ENCODE peak calls at places on chromosome X, in five cellular contexts. S is IMR-90, L is spleen, C is transverse colon, P is stomach. A is an unnamed sample.

GRCh38 chrX:3178329-3178728 is 137.1 kb downstream of the ARSF start:
- DNase-seq in S (peak), L (no peak), C (no peak), P (no peak), A (no peak)

GRCh38 chrX:41779058-41779564 is 55.1 kb downstream of the GPR82 start:
- DNase-seq in S (peak), L (no peak), C (no peak), P (no peak), A (no peak)

GRCh38 chrX:152988536-152989291 is 5.2 kb downstream of the PNMA5 start:
- DNase-seq in S (no peak), L (no peak), C (no peak), P (no peak), A (no peak)

GRCh38 chrX:74450803-74451449 is 29.6 kb downstream of the SLC16A2 start:
- DNase-seq in S (peak), L (no peak), C (no peak), P (no peak), A (no peak)

GRCh38 chrX:110435191-110435590 is 76.5 kb downstream of the RTL9 start:
- DNase-seq in S (no peak), L (no peak), C (no peak), P (no peak), A (no peak)

GRCh38 chrX:17736856-17737706 is at the start of gene SCML1:
- DNase-seq in S (peak), L (peak), C (peak), P (peak), A (peak)

GRCh38 chrX:25295466-25295865 is 279.7 kb upstream of the ARX start:
- DNase-seq in S (no peak), L (no peak), C (no peak), P (no peak), A (no peak)

GRCh38 chrX:124462931-124463330 is 116.6 kb downstream of the SH2D1A start:
- DNase-seq in S (no peak), L (no peak), C (no peak), P (no peak), A (no peak)

GRCh38 chrX:154396948-154397887 is 959 bp upstream of the RPL10 start:
- DNase-seq in S (peak), L (peak), C (peak), P (peak), A (peak)

GRCh38 chrX:74779175-74779574 is 146.1 kb downstream of the NEXMIF start:
- DNase-seq in S (no peak), L (no peak), C (no peak), P (no peak), A (peak)

GRCh38 chrX:153646620-153647373 is at the start of gene DUSP9:
- DNase-seq in S (no peak), L (peak), C (no peak), P (peak), A (peak)

DNA sequence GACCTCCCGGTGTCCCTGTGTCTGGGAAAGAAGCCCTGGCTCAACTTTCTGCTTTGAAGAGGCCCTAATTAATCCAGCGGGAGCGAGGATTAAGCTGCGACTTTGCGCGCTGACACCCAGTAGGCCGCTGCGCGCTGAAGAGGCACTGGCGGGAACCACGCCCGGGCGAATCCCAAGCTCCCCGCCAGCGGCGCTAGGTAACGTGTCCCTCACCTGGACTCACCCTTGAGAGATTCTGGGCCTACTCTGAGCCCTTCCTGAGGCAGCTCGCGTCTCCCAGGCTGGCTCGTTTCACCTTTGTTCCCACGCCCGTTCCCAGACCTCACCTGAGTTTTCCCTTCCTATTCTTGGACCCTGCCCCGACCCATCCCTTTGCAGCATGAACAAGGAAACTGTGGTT is 616 bp upstream of the KLHL34 start:
- DNase-seq in S (no peak), L (no peak), C (peak), P (no peak), A (no peak)
- H3K27ac ChIP-seq in S (no peak), L (no peak), C (peak), P (no peak), A (no peak)

GRCh38 chrX:30577362-30577961 is at the start of gene TASL:
- DNase-seq in S (no peak), L (no peak), C (peak), P (no peak), A (no peak)
- TF ChIP-seq POLR2A in S (no peak), L (no peak), C (peak), P (no peak), A (no peak)

GRCh38 chrX:83759872-83760271 is 101.1 kb upstream of the CYLC1 start:
- DNase-seq in S (peak), L (no peak), C (no peak), P (no peak), A (no peak)
- TF ChIP-seq CTCF in S (peak), L (no peak), C (no peak), P (no peak), A (no peak)

GRCh38 chrX:784829-785228 is 154.2 kb downstream of the SHOX start:
- DNase-seq in S (no peak), L (no peak), C (no peak), P (no peak), A (no peak)
- H3K27ac ChIP-seq in S (no peak), L (no peak), C (no peak), P (no peak), A (no peak)